ENCODE peak calls at places on chromosome 1, in seven cellular contexts. One of them, this sample, is unnamed.

GRCh38 chr1:53299233-53299632 is 28.6 kb downstream of the LRP8 start:
- DNase-seq in NB4: no peak
- DNase-seq in AG10803: no peak
- DNase-seq in esophagus muscularis mucosa: no peak
- DNase-seq in keratinocyte: no peak
- DNase-seq in lower leg skin: no peak
- DNase-seq in heart left ventricle: no peak
- DNase-seq in this sample: no peak

GRCh38 chr1:103529746-103530145 is 4.2 kb downstream of the RNPC3 start:
- DNase-seq in heart left ventricle: no peak
- DNase-seq in lower leg skin: no peak
- DNase-seq in esophagus muscularis mucosa: no peak
- DNase-seq in AG10803: peak
- DNase-seq in keratinocyte: no peak
- DNase-seq in NB4: peak
- DNase-seq in this sample: no peak

GRCh38 chr1:91876040-91876470 is 9.9 kb downstream of the TGFBR3 start:
- DNase-seq in heart left ventricle: no peak
- DNase-seq in NB4: no peak
- DNase-seq in AG10803: no peak
- DNase-seq in lower leg skin: no peak
- DNase-seq in keratinocyte: no peak
- DNase-seq in esophagus muscularis mucosa: no peak
- DNase-seq in this sample: peak

GRCh38 chr1:99766378-99766800 is at the start of gene FRRS1:
- DNase-seq in keratinocyte: peak
- DNase-seq in NB4: peak
- DNase-seq in lower leg skin: peak
- DNase-seq in AG10803: peak
- DNase-seq in heart left ventricle: peak
- DNase-seq in esophagus muscularis mucosa: no peak
- DNase-seq in this sample: peak

GRCh38 chr1:70528591-70529333 is 117.7 kb downstream of the CTH start:
- DNase-seq in AG10803: peak
- DNase-seq in lower leg skin: peak
- DNase-seq in heart left ventricle: no peak
- DNase-seq in esophagus muscularis mucosa: no peak
- DNase-seq in keratinocyte: no peak
- DNase-seq in NB4: peak
- DNase-seq in this sample: peak

GRCh38 chr1:23617019-23617418 is 57.7 kb upstream of the ID3 start:
- DNase-seq in esophagus muscularis mucosa: no peak
- DNase-seq in NB4: no peak
- DNase-seq in lower leg skin: no peak
- DNase-seq in AG10803: no peak
- DNase-seq in keratinocyte: no peak
- DNase-seq in heart left ventricle: no peak
- DNase-seq in this sample: no peak

GRCh38 chr1:19824541-19824940 is 9.5 kb upstream of the RNF186 start:
- DNase-seq in NB4: no peak
- DNase-seq in heart left ventricle: no peak
- DNase-seq in keratinocyte: no peak
- DNase-seq in lower leg skin: no peak
- DNase-seq in AG10803: peak
- DNase-seq in esophagus muscularis mucosa: no peak
- DNase-seq in this sample: peak

GRCh38 chr1:116373451-116374339 is 651 bp downstream of the ATP1A1 start:
- DNase-seq in keratinocyte: no peak
- DNase-seq in NB4: peak
- DNase-seq in heart left ventricle: peak
- DNase-seq in AG10803: peak
- DNase-seq in esophagus muscularis mucosa: no peak
- DNase-seq in lower leg skin: peak
- DNase-seq in this sample: peak

GRCh38 chr1:224587051-224587450 is 29.1 kb upstream of the CNIH3 start:
- DNase-seq in esophagus muscularis mucosa: peak
- DNase-seq in lower leg skin: no peak
- DNase-seq in NB4: no peak
- DNase-seq in keratinocyte: no peak
- DNase-seq in heart left ventricle: no peak
- DNase-seq in AG10803: no peak
- DNase-seq in this sample: no peak

GRCh38 chr1:201530741-201531521 is 8.0 kb upstream of the NAV1 start:
- DNase-seq in AG10803: peak
- DNase-seq in lower leg skin: peak
- DNase-seq in NB4: peak
- DNase-seq in esophagus muscularis mucosa: peak
- DNase-seq in keratinocyte: no peak
- DNase-seq in heart left ventricle: peak
- DNase-seq in this sample: peak

GRCh38 chr1:155962599-155963211 is 15.6 kb downstream of the ARHGEF2 start:
- DNase-seq in lower leg skin: no peak
- DNase-seq in AG10803: no peak
- DNase-seq in NB4: no peak
- DNase-seq in heart left ventricle: peak
- DNase-seq in esophagus muscularis mucosa: no peak
- DNase-seq in keratinocyte: no peak
- DNase-seq in this sample: no peak

GRCh38 chr1:32329931-32330466 is 6.0 kb downstream of the MARCKSL1 start:
- DNase-seq in AG10803: no peak
- DNase-seq in keratinocyte: no peak
- DNase-seq in lower leg skin: no peak
- DNase-seq in heart left ventricle: no peak
- DNase-seq in NB4: no peak
- DNase-seq in esophagus muscularis mucosa: no peak
- DNase-seq in this sample: no peak

GRCh38 chr1:87989346-87989745 is 660.7 kb downstream of the LMO4 start:
- DNase-seq in esophagus muscularis mucosa: no peak
- DNase-seq in lower leg skin: no peak
- DNase-seq in keratinocyte: peak
- DNase-seq in heart left ventricle: no peak
- DNase-seq in NB4: no peak
- DNase-seq in AG10803: no peak
- DNase-seq in this sample: no peak

GRCh38 chr1:38826262-38826661 is 33.3 kb downstream of the RRAGC start:
- DNase-seq in esophagus muscularis mucosa: no peak
- DNase-seq in keratinocyte: no peak
- DNase-seq in heart left ventricle: no peak
- DNase-seq in NB4: no peak
- DNase-seq in AG10803: no peak
- DNase-seq in lower leg skin: no peak
- DNase-seq in this sample: no peak

GRCh38 chr1:246582301-246583055 is 16.2 kb downstream of the CNST start:
- DNase-seq in heart left ventricle: no peak
- DNase-seq in NB4: no peak
- DNase-seq in keratinocyte: no peak
- DNase-seq in AG10803: no peak
- DNase-seq in esophagus muscularis mucosa: no peak
- DNase-seq in lower leg skin: no peak
- DNase-seq in this sample: no peak

GRCh38 chr1:66552287-66552686 is 18.3 kb downstream of the SGIP1 start:
- DNase-seq in esophagus muscularis mucosa: no peak
- DNase-seq in heart left ventricle: no peak
- DNase-seq in NB4: no peak
- DNase-seq in lower leg skin: no peak
- DNase-seq in keratinocyte: no peak
- DNase-seq in AG10803: no peak
- DNase-seq in this sample: no peak

GRCh38 chr1:69913967-69914366 is 291.4 kb downstream of the LRRC40 start:
- DNase-seq in esophagus muscularis mucosa: no peak
- DNase-seq in lower leg skin: peak
- DNase-seq in AG10803: peak
- DNase-seq in heart left ventricle: no peak
- DNase-seq in keratinocyte: no peak
- DNase-seq in NB4: no peak
- DNase-seq in this sample: no peak

GRCh38 chr1:64471724-64472276 is 1.9 kb downstream of the CACHD1 start:
- DNase-seq in keratinocyte: no peak
- DNase-seq in lower leg skin: no peak
- DNase-seq in AG10803: peak
- DNase-seq in NB4: no peak
- DNase-seq in heart left ventricle: no peak
- DNase-seq in esophagus muscularis mucosa: peak
- DNase-seq in this sample: no peak

GRCh38 chr1:153400244-153400643 is 9.4 kb upstream of the S100A8 start:
- DNase-seq in heart left ventricle: no peak
- DNase-seq in NB4: peak
- DNase-seq in esophagus muscularis mucosa: no peak
- DNase-seq in AG10803: no peak
- DNase-seq in keratinocyte: no peak
- DNase-seq in lower leg skin: no peak
- DNase-seq in this sample: no peak

GRCh38 chr1:33338495-33339211 is 17.8 kb upstream of the A3GALT2 start:
- DNase-seq in lower leg skin: peak
- DNase-seq in heart left ventricle: peak
- DNase-seq in keratinocyte: no peak
- DNase-seq in esophagus muscularis mucosa: no peak
- DNase-seq in NB4: peak
- DNase-seq in AG10803: peak
- DNase-seq in this sample: no peak

GRCh38 chr1:33339413-33339812 is 18.5 kb upstream of the A3GALT2 start:
- DNase-seq in AG10803: no peak
- DNase-seq in lower leg skin: no peak
- DNase-seq in heart left ventricle: peak
- DNase-seq in esophagus muscularis mucosa: no peak
- DNase-seq in NB4: no peak
- DNase-seq in keratinocyte: no peak
- DNase-seq in this sample: no peak

GRCh38 chr1:33342041-33342723 is 21.3 kb upstream of the A3GALT2 start:
- DNase-seq in NB4: no peak
- DNase-seq in heart left ventricle: peak
- DNase-seq in esophagus muscularis mucosa: peak
- DNase-seq in AG10803: peak
- DNase-seq in keratinocyte: peak
- DNase-seq in lower leg skin: peak
- DNase-seq in this sample: peak

GRCh38 chr1:33343539-33343938 is 22.6 kb upstream of the A3GALT2 start:
- DNase-seq in heart left ventricle: no peak
- DNase-seq in NB4: no peak
- DNase-seq in esophagus muscularis mucosa: no peak
- DNase-seq in AG10803: no peak
- DNase-seq in lower leg skin: no peak
- DNase-seq in keratinocyte: no peak
- DNase-seq in this sample: no peak

GRCh38 chr1:33341190-33341589 is 20.3 kb upstream of the A3GALT2 start:
- DNase-seq in AG10803: peak
- DNase-seq in keratinocyte: no peak
- DNase-seq in heart left ventricle: no peak
- DNase-seq in esophagus muscularis mucosa: no peak
- DNase-seq in lower leg skin: no peak
- DNase-seq in NB4: no peak
- DNase-seq in this sample: no peak
- H3K4me3 ChIP-seq in AG10803: no peak
- H3K4me3 ChIP-seq in keratinocyte: no peak
- H3K4me3 ChIP-seq in heart left ventricle: no peak
- H3K4me3 ChIP-seq in esophagus muscularis mucosa: peak
- H3K4me3 ChIP-seq in lower leg skin: no peak
- H3K4me3 ChIP-seq in NB4: no peak
- H3K4me3 ChIP-seq in this sample: no peak

GRCh38 chr1:2098301-2098698 is 48.1 kb downstream of the PRKCZ start:
- DNase-seq in esophagus muscularis mucosa: no peak
- DNase-seq in NB4: no peak
- DNase-seq in lower leg skin: no peak
- DNase-seq in heart left ventricle: no peak
- DNase-seq in AG10803: no peak
- DNase-seq in keratinocyte: no peak
- DNase-seq in this sample: no peak
- TF ChIP-seq CTCF in esophagus muscularis mucosa: no peak
- TF ChIP-seq CTCF in NB4: no peak
- TF ChIP-seq CTCF in lower leg skin: no peak
- TF ChIP-seq CTCF in heart left ventricle: no peak
- TF ChIP-seq CTCF in AG10803: no peak
- TF ChIP-seq CTCF in keratinocyte: no peak
- TF ChIP-seq CTCF in this sample: no peak

DNA sequence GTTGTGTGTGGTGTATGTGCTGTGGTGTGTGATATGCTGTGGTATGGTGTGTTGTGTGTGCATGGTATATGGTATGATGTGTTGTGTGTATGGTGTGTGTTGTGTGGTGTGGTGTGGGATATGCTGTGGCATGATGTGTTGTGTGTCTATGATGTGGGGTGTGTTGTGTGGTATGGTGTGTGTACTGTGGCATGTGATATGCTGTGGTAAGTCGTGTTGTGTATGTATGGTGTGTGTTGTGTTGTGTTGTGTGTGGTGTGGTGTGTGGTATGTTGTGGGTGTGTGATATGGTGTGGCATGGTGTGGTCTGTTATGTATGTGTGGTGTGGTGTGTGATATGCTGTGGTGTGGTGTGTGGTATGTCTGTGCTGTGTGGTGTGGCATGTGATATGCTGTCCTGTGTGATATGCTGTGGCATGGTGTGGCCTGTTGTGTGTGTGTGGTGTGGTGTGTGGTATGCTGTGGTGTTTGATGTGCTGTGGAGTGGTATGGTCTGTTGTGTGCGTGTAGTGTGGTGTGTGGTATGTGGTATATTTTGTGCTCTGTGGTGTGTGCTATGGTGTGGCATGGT is 318.0 kb downstream of the PTPRU start:
- DNase-seq in esophagus muscularis mucosa: no peak
- DNase-seq in AG10803: no peak
- DNase-seq in NB4: no peak
- DNase-seq in keratinocyte: no peak
- DNase-seq in heart left ventricle: no peak
- DNase-seq in lower leg skin: no peak
- DNase-seq in this sample: no peak
- H3K4me3 ChIP-seq in esophagus muscularis mucosa: no peak
- H3K4me3 ChIP-seq in AG10803: no peak
- H3K4me3 ChIP-seq in NB4: no peak
- H3K4me3 ChIP-seq in keratinocyte: no peak
- H3K4me3 ChIP-seq in heart left ventricle: no peak
- H3K4me3 ChIP-seq in lower leg skin: no peak
- H3K4me3 ChIP-seq in this sample: no peak

DNA sequence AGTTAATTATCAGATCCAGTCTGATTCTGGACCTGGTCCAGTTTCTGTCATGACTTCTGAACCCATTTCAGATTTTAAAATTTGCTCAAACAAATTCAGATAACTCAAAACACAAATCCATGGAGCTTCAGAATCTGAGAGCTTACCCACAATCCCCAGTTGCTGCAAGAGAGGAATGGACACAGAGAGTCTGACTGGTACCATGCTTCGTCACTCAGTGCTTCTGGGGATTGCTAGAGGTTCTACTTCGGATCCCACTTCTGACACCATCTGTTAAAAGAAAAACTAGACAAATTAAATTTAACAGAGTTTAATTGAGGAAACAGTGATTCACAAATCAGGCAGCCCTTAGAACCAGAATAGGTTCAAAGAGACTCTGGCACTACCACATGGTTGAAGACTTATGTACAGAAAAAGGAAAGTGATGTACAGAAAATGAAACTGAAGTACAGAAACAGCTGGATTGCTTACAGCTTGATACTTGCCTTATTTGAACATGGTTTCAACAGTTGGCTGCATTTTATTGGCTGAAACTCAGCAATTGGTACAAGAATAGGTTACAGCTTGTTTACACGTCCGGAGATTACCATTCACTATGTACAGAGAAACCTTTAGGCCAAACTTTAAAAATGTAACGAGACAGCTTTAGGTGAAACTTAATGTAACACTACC is 60.7 kb upstream of the TEKT2 start:
- DNase-seq in AG10803: no peak
- DNase-seq in lower leg skin: no peak
- DNase-seq in NB4: no peak
- DNase-seq in esophagus muscularis mucosa: no peak
- DNase-seq in heart left ventricle: no peak
- DNase-seq in keratinocyte: no peak
- DNase-seq in this sample: peak
- TF ChIP-seq CTCF in AG10803: no peak
- TF ChIP-seq CTCF in lower leg skin: no peak
- TF ChIP-seq CTCF in NB4: no peak
- TF ChIP-seq CTCF in esophagus muscularis mucosa: no peak
- TF ChIP-seq CTCF in heart left ventricle: no peak
- TF ChIP-seq CTCF in keratinocyte: no peak
- TF ChIP-seq CTCF in this sample: no peak